ENCODE peak calls at places on chromosomes 2 and 18, in eight cellular contexts. F is heart left ventricle, V is spleen, K is HCT116, H is uterus, Z is right lobe of liver, P is prostate gland, G is transverse colon. Q is an unnamed sample. For H3K4me1, the result is how much of the 10 kb centered on the place peaks cover.

GRCh38 chr2:74399785-74400184 is 19.7 kb upstream of the DCTN1 start:
- DNase-seq in F (no peak), V (no peak), K (peak), H (no peak), Z (no peak), P (no peak), G (no peak), Q (no peak)

GRCh38 chr2:98446850-98447249 is 2.2 kb downstream of the INPP4A start:
- DNase-seq in F (no peak), V (no peak), K (no peak), H (no peak), Z (no peak), P (no peak), G (no peak), Q (peak)

GRCh38 chr2:4992226-4992625 is 700.0 kb upstream of the SOX11 start:
- DNase-seq in F (no peak), V (no peak), K (no peak), H (no peak), Z (no peak), P (no peak), G (no peak), Q (no peak)

GRCh38 chr2:229901819-229902218 is 20.0 kb downstream of the TRIP12 start:
- DNase-seq in F (no peak), V (no peak), K (peak), H (no peak), Z (no peak), P (no peak), G (no peak), Q (no peak)

GRCh38 chr2:234863043-234863934 is 88.5 kb upstream of the SH3BP4 start:
- DNase-seq in F (peak), V (no peak), K (peak), H (peak), Z (peak), P (peak), G (peak), Q (no peak)

GRCh38 chr2:7900593-7900992 is 781.3 kb upstream of the ID2 start:
- DNase-seq in F (no peak), V (no peak), K (no peak), H (no peak), Z (no peak), P (no peak), G (no peak), Q (no peak)

GRCh38 chr2:144242311-144242710 is 277.6 kb downstream of the ZEB2 start:
- DNase-seq in F (no peak), V (no peak), K (no peak), H (no peak), Z (no peak), P (no peak), G (no peak), Q (no peak)

GRCh38 chr2:150978053-150978452 is 283.6 kb downstream of the RBM43 start:
- DNase-seq in F (no peak), V (no peak), K (no peak), H (no peak), Z (no peak), P (no peak), G (no peak), Q (no peak)

GRCh38 chr2:4291430-4291829 is 588.1 kb downstream of the DCDC2C start:
- DNase-seq in F (no peak), V (no peak), K (no peak), H (no peak), Z (no peak), P (no peak), G (no peak), Q (no peak)

GRCh38 chr2:105139556-105140236 is 101.8 kb downstream of the MRPS9 start:
- DNase-seq in F (no peak), V (no peak), K (no peak), H (no peak), Z (no peak), P (no peak), G (no peak), Q (no peak)

GRCh38 chr2:48442610-48443360 is 87.2 kb upstream of the STON1 start:
- DNase-seq in F (no peak), V (no peak), K (no peak), H (no peak), Z (no peak), P (no peak), G (no peak), Q (no peak)

GRCh38 chr2:118844261-118845004 is 3.0 kb downstream of the EN1 start:
- DNase-seq in F (no peak), V (peak), K (no peak), H (no peak), Z (no peak), P (no peak), G (no peak), Q (no peak)

GRCh38 chr2:165618806-165619205 is 149.3 kb downstream of the CSRNP3 start:
- DNase-seq in F (no peak), V (no peak), K (no peak), H (no peak), Z (no peak), P (no peak), G (no peak), Q (no peak)

GRCh38 chr2:32008811-32009478 is 1.9 kb downstream of the MEMO1 start:
- DNase-seq in F (peak), V (peak), K (no peak), H (no peak), Z (no peak), P (peak), G (peak), Q (peak)

GRCh38 chr2:160940699-160941098 is 219.5 kb upstream of the TANK start:
- DNase-seq in F (no peak), V (no peak), K (no peak), H (no peak), Z (no peak), P (peak), G (peak), Q (peak)

GRCh38 chr2:192978317-192978874 is 783.7 kb upstream of the TMEFF2 start:
- DNase-seq in F (no peak), V (no peak), K (no peak), H (no peak), Z (no peak), P (no peak), G (no peak), Q (no peak)

GRCh38 chr2:46364797-46365457 is 67.7 kb downstream of the EPAS1 start:
- DNase-seq in F (no peak), V (no peak), K (peak), H (no peak), Z (no peak), P (peak), G (peak), Q (peak)

GRCh38 chr2:176613358-176614032 is 344.3 kb downstream of the MTX2 start:
- DNase-seq in F (no peak), V (no peak), K (no peak), H (peak), Z (no peak), P (no peak), G (no peak), Q (no peak)

GRCh38 chr2:226703501-226703900 is 96.1 kb downstream of the IRS1 start:
- DNase-seq in F (no peak), V (no peak), K (no peak), H (no peak), Z (no peak), P (no peak), G (no peak), Q (no peak)
- H3K4me1 ChIP-seq in F (under half), V (under half), K (under half), H (under half), Z (under half), P (under half), G (under half), Q (under half)

GRCh38 chr18:76610933-76611749 is 116.1 kb upstream of the ZNF516 start:
- DNase-seq in F (no peak), V (no peak), K (no peak), H (no peak), Z (peak), P (peak), G (no peak), Q (peak)
- H3K4me3 ChIP-seq in F (no peak), V (no peak), K (no peak), H (peak), Z (peak), P (no peak), G (no peak), Q (no peak)

GRCh38 chr18:22346968-22347611 is 70.6 kb downstream of the CTAGE1 start:
- DNase-seq in F (peak), V (peak), K (no peak), H (peak), Z (peak), P (no peak), G (peak), Q (peak)
- TF ChIP-seq POLR2A in F (peak), V (no peak), K (no peak), H (peak), Z (peak), P (no peak), G (peak), Q (no peak)

GRCh38 chr18:36387296-36387695 is 89.8 kb downstream of the FHOD3 start:
- DNase-seq in F (no peak), V (no peak), K (no peak), H (no peak), Z (no peak), P (no peak), G (no peak), Q (no peak)
- H3K4me1 ChIP-seq in F (under half), V (under half), K (under half), H (under half), Z (under half), P (under half), G (under half), Q (under half)

GRCh38 chr2:240716130-240716798 is 24.6 kb downstream of the AQP12A start:
- DNase-seq in F (no peak), V (peak), K (no peak), H (no peak), Z (no peak), P (no peak), G (no peak), Q (no peak)
- H3K4me3 ChIP-seq in F (no peak), V (no peak), K (no peak), H (no peak), Z (no peak), P (no peak), G (no peak), Q (no peak)

DNA sequence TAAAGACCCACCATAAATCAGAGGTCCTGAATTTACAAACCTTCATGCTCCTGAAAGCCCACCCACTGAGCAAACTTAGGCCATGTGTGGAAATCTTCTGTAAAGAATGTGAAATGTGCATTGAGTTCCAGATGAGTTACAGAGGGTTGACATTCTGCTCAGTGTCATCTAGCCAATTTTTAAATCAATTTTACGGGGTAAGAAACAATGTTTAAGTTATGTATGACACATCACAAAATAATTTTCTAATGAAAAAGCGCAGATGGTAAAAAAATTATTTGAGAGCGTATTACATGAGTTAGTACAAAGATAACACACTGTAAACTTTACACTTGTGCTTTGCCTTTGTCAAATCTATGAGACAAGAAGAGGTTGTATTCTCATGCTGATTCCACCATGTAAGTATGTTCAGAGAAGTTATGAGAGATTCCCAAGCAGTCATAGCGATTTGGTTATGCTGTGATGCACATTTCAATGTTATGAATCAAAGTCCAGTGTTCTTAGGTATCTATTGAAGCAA is 446.3 kb downstream of the ADCYAP1 start:
- DNase-seq in F (no peak), V (no peak), K (no peak), H (no peak), Z (no peak), P (no peak), G (no peak), Q (no peak)
- TF ChIP-seq POLR2A in F (no peak), V (no peak), K (no peak), H (no peak), Z (no peak), P (no peak), G (no peak), Q (no peak)